ENCODE peak calls at places on chromosomes 3 and 15, in five cellular contexts. One of them, this sample, is unnamed.

GRCh38 chr3:39101022-39101689 is 6.3 kb downstream of the GORASP1 start:
- DNase-seq in foreskin fibroblast: peak; percentile 70
- DNase-seq in neural crest cell: no peak
- DNase-seq in PC-3: peak; percentile 58
- DNase-seq in breast epithelium: no peak
- DNase-seq in this sample: peak; percentile 30

GRCh38 chr15:99016680-99017321 is 9.2 kb upstream of the PGPEP1L start:
- DNase-seq in neural crest cell: no peak
- DNase-seq in PC-3: peak; percentile 82
- DNase-seq in foreskin fibroblast: peak; percentile 79
- DNase-seq in breast epithelium: no peak
- DNase-seq in this sample: peak; percentile 77

GRCh38 chr15:90872481-90873184 is 4.2 kb downstream of the FURIN start:
- DNase-seq in breast epithelium: no peak
- DNase-seq in PC-3: peak; percentile 69
- DNase-seq in foreskin fibroblast: peak; percentile 83
- DNase-seq in neural crest cell: no peak
- DNase-seq in this sample: peak; percentile 75

GRCh38 chr3:138114431-138114918 is 933 bp downstream of the DZIP1L start:
- DNase-seq in neural crest cell: peak; percentile 13
- DNase-seq in foreskin fibroblast: peak; percentile 43
- DNase-seq in breast epithelium: no peak
- DNase-seq in PC-3: no peak
- DNase-seq in this sample: no peak

GRCh38 chr3:151673974-151674373 is 59.8 kb upstream of the AADACL2 start:
- DNase-seq in foreskin fibroblast: no peak
- DNase-seq in breast epithelium: no peak
- DNase-seq in neural crest cell: no peak
- DNase-seq in PC-3: no peak
- DNase-seq in this sample: no peak

GRCh38 chr3:175105066-175105465 is 245.9 kb downstream of the NAALADL2 start:
- DNase-seq in foreskin fibroblast: peak; percentile 10
- DNase-seq in PC-3: peak; percentile 42
- DNase-seq in neural crest cell: no peak
- DNase-seq in breast epithelium: no peak
- DNase-seq in this sample: peak; percentile 6

GRCh38 chr15:69704229-69704628 is 251.6 kb downstream of the RPLP1 start:
- DNase-seq in foreskin fibroblast: peak; percentile 2
- DNase-seq in neural crest cell: no peak
- DNase-seq in PC-3: no peak
- DNase-seq in breast epithelium: no peak
- DNase-seq in this sample: no peak

GRCh38 chr3:53122255-53122932 is 7.8 kb downstream of the RFT1 start:
- DNase-seq in neural crest cell: no peak
- DNase-seq in PC-3: no peak
- DNase-seq in breast epithelium: no peak
- DNase-seq in foreskin fibroblast: no peak
- DNase-seq in this sample: no peak

GRCh38 chr3:188119846-188120245 is 34.1 kb upstream of the LPP start:
- DNase-seq in foreskin fibroblast: no peak
- DNase-seq in neural crest cell: no peak
- DNase-seq in breast epithelium: no peak
- DNase-seq in PC-3: no peak
- DNase-seq in this sample: no peak

GRCh38 chr3:155370198-155370597 is 76.7 kb upstream of the STRIT1 start:
- DNase-seq in neural crest cell: no peak
- DNase-seq in PC-3: no peak
- DNase-seq in breast epithelium: no peak
- DNase-seq in foreskin fibroblast: no peak
- DNase-seq in this sample: no peak

GRCh38 chr15:64279131-64279530 is 76.8 kb downstream of the CSNK1G1 start:
- DNase-seq in PC-3: no peak
- DNase-seq in breast epithelium: no peak
- DNase-seq in foreskin fibroblast: no peak
- DNase-seq in neural crest cell: no peak
- DNase-seq in this sample: no peak

GRCh38 chr3:71579934-71580318 is 3.6 kb downstream of the FOXP1 start:
- DNase-seq in breast epithelium: no peak
- DNase-seq in foreskin fibroblast: no peak
- DNase-seq in PC-3: peak; percentile 63
- DNase-seq in neural crest cell: no peak
- DNase-seq in this sample: no peak

GRCh38 chr3:114079761-114080160 is 23.2 kb downstream of the QTRT2 start:
- DNase-seq in PC-3: no peak
- DNase-seq in breast epithelium: no peak
- DNase-seq in neural crest cell: no peak
- DNase-seq in foreskin fibroblast: no peak
- DNase-seq in this sample: peak; percentile 4

GRCh38 chr15:68209735-68210408 is 4.7 kb upstream of the CALML4 start:
- DNase-seq in foreskin fibroblast: no peak
- DNase-seq in PC-3: no peak
- DNase-seq in breast epithelium: no peak
- DNase-seq in neural crest cell: no peak
- DNase-seq in this sample: no peak

GRCh38 chr3:88057650-88058321 is 1.0 kb downstream of the CGGBP1 start:
- DNase-seq in PC-3: no peak
- DNase-seq in foreskin fibroblast: peak; percentile 30
- DNase-seq in breast epithelium: no peak
- DNase-seq in neural crest cell: no peak
- DNase-seq in this sample: peak; percentile 6

GRCh38 chr15:73362900-73363299 is 5.9 kb downstream of the HCN4 start:
- DNase-seq in PC-3: no peak
- DNase-seq in foreskin fibroblast: no peak
- DNase-seq in neural crest cell: no peak
- DNase-seq in breast epithelium: no peak
- DNase-seq in this sample: no peak

GRCh38 chr15:52879145-52879544 is 89.0 kb upstream of the ONECUT1 start:
- DNase-seq in PC-3: no peak
- DNase-seq in breast epithelium: no peak
- DNase-seq in foreskin fibroblast: no peak
- DNase-seq in neural crest cell: no peak
- DNase-seq in this sample: no peak

GRCh38 chr3:39207361-39208192 is 15.2 kb upstream of the XIRP1 start:
- DNase-seq in PC-3: peak; percentile 48
- DNase-seq in neural crest cell: no peak
- DNase-seq in foreskin fibroblast: no peak
- DNase-seq in breast epithelium: no peak
- DNase-seq in this sample: no peak

GRCh38 chr3:69740103-69741021 is 1.1 kb downstream of the MITF start:
- DNase-seq in neural crest cell: no peak
- DNase-seq in breast epithelium: peak; percentile 28
- DNase-seq in PC-3: peak; percentile 51
- DNase-seq in foreskin fibroblast: peak; percentile 40
- DNase-seq in this sample: no peak

GRCh38 chr3:177744873-177745646 is 547.8 kb upstream of the TBL1XR1 start:
- DNase-seq in foreskin fibroblast: peak; percentile 21
- DNase-seq in PC-3: peak; percentile 21
- DNase-seq in breast epithelium: no peak
- DNase-seq in neural crest cell: no peak
- DNase-seq in this sample: peak; percentile 51

GRCh38 chr15:68594533-68595259 is 15.9 kb downstream of the CORO2B start:
- DNase-seq in PC-3: no peak
- DNase-seq in breast epithelium: no peak
- DNase-seq in foreskin fibroblast: no peak
- DNase-seq in neural crest cell: no peak
- DNase-seq in this sample: no peak

GRCh38 chr3:162292409-162292808 is 795.8 kb downstream of the OTOL1 start:
- DNase-seq in PC-3: no peak
- DNase-seq in neural crest cell: no peak
- DNase-seq in foreskin fibroblast: no peak
- DNase-seq in breast epithelium: no peak
- DNase-seq in this sample: no peak

GRCh38 chr3:117660941-117661635 is 951.5 kb downstream of the TUSC7 start:
- DNase-seq in PC-3: no peak
- DNase-seq in foreskin fibroblast: peak; percentile 23
- DNase-seq in neural crest cell: no peak
- DNase-seq in breast epithelium: no peak
- DNase-seq in this sample: peak; percentile 20

GRCh38 chr15:60932051-60932915 is 296.8 kb downstream of the RORA start:
- DNase-seq in breast epithelium: no peak
- DNase-seq in PC-3: peak; percentile 88
- DNase-seq in foreskin fibroblast: peak; percentile 68
- DNase-seq in neural crest cell: no peak
- DNase-seq in this sample: peak; percentile 48
- TF ChIP-seq CTCF in breast epithelium: no peak
- TF ChIP-seq CTCF in PC-3: peak; percentile 65
- TF ChIP-seq CTCF in foreskin fibroblast: no peak
- TF ChIP-seq CTCF in neural crest cell: no peak
- TF ChIP-seq CTCF in this sample: no peak

GRCh38 chr3:104596551-104596950 is 770.2 kb upstream of the ALCAM start:
- DNase-seq in neural crest cell: peak; percentile 14
- DNase-seq in foreskin fibroblast: peak; percentile 59
- DNase-seq in breast epithelium: no peak
- DNase-seq in PC-3: peak; percentile 84
- DNase-seq in this sample: peak; percentile 50
- TF ChIP-seq CTCF in neural crest cell: peak; percentile 74
- TF ChIP-seq CTCF in foreskin fibroblast: peak; percentile 51
- TF ChIP-seq CTCF in breast epithelium: no peak
- TF ChIP-seq CTCF in PC-3: peak; percentile 86
- TF ChIP-seq CTCF in this sample: peak; percentile 76

GRCh38 chr3:9957214-9957613 is 5.0 kb upstream of the PRRT3 start:
- DNase-seq in foreskin fibroblast: peak; percentile 56
- DNase-seq in breast epithelium: no peak
- DNase-seq in PC-3: peak; percentile 25
- DNase-seq in neural crest cell: no peak
- DNase-seq in this sample: no peak
- TF ChIP-seq CTCF in foreskin fibroblast: peak; percentile 7
- TF ChIP-seq CTCF in breast epithelium: no peak
- TF ChIP-seq CTCF in PC-3: peak; percentile 45
- TF ChIP-seq CTCF in neural crest cell: no peak
- TF ChIP-seq CTCF in this sample: peak; percentile 30

GRCh38 chr3:156433138-156433537 is 121.8 kb downstream of the SSR3 start:
- DNase-seq in foreskin fibroblast: no peak
- DNase-seq in breast epithelium: no peak
- DNase-seq in PC-3: no peak
- DNase-seq in neural crest cell: no peak
- DNase-seq in this sample: no peak

GRCh38 chr3:156432563-156432962 is 122.4 kb downstream of the SSR3 start:
- DNase-seq in foreskin fibroblast: no peak
- DNase-seq in PC-3: no peak
- DNase-seq in neural crest cell: no peak
- DNase-seq in breast epithelium: no peak
- DNase-seq in this sample: no peak

GRCh38 chr3:156434921-156435320 is 120.0 kb downstream of the SSR3 start:
- DNase-seq in foreskin fibroblast: no peak
- DNase-seq in PC-3: no peak
- DNase-seq in breast epithelium: no peak
- DNase-seq in neural crest cell: no peak
- DNase-seq in this sample: no peak

GRCh38 chr3:156431334-156432121 is 123.4 kb downstream of the SSR3 start:
- DNase-seq in neural crest cell: no peak
- DNase-seq in PC-3: no peak
- DNase-seq in breast epithelium: no peak
- DNase-seq in foreskin fibroblast: no peak
- DNase-seq in this sample: no peak

GRCh38 chr3:156433910-156434309 is 121.0 kb downstream of the SSR3 start:
- DNase-seq in foreskin fibroblast: peak; percentile 59
- DNase-seq in neural crest cell: no peak
- DNase-seq in PC-3: no peak
- DNase-seq in breast epithelium: no peak
- DNase-seq in this sample: no peak
- TF ChIP-seq CTCF in foreskin fibroblast: no peak
- TF ChIP-seq CTCF in neural crest cell: no peak
- TF ChIP-seq CTCF in PC-3: no peak
- TF ChIP-seq CTCF in breast epithelium: no peak
- TF ChIP-seq CTCF in this sample: no peak

DNA sequence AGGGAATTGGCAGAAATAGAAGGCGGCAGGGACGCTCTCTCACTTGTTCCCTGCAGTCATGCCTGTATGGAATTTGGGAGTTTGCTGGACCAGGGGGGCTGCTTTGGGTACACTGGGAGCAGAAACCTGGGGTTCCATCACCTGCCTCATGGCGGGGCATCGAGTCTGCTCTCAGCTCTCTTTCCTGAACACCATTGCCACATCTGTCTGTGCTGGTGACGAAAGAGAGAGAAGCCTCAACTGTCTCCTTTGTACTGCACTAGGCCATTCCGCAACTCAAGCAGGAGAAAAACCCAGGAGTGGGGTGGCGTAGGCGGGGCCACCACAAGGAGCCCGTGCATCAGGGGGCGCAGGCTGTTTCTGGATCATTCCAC is 14.0 kb downstream of the TMEM158 start:
- DNase-seq in PC-3: no peak
- DNase-seq in foreskin fibroblast: no peak
- DNase-seq in neural crest cell: no peak
- DNase-seq in breast epithelium: no peak
- DNase-seq in this sample: no peak
- TF ChIP-seq CTCF in PC-3: no peak
- TF ChIP-seq CTCF in foreskin fibroblast: no peak
- TF ChIP-seq CTCF in neural crest cell: no peak
- TF ChIP-seq CTCF in breast epithelium: no peak
- TF ChIP-seq CTCF in this sample: peak; percentile 11